ENCODE peak calls at places on chromosome 22, in seven cellular contexts. U is lung; M is CD4-positive, alpha-beta T cell; X is CD8-positive, alpha-beta memory T cell; C is kidney; I is transverse colon; Z is heart left ventricle. D is an unnamed sample.

GRCh38 chr22:17470880-17471500 is 92.3 kb upstream of the SLC25A18 start:
- DNase-seq in X (no peak), I (no peak), U (no peak), M (no peak), C (no peak), Z (no peak), D (no peak)

GRCh38 chr22:22037740-22038139 is 55.2 kb upstream of the TOP3B start:
- DNase-seq in X (no peak), C (no peak), I (no peak), Z (no peak), U (no peak), M (no peak), D (no peak)

GRCh38 chr22:38238519-38239051 is 34.2 kb downstream of the TMEM184B start:
- DNase-seq in Z (no peak), M (no peak), C (no peak), I (no peak), X (no peak), U (peak), D (no peak)

GRCh38 chr22:23836281-23836680 is 2.5 kb downstream of the DERL3 start:
- DNase-seq in I (no peak), Z (no peak), X (no peak), C (peak), M (no peak), U (no peak), D (no peak)

GRCh38 chr22:27686534-27686933 is 115.0 kb downstream of the MN1 start:
- DNase-seq in X (no peak), Z (peak), I (peak), U (no peak), C (peak), M (no peak), D (no peak)

GRCh38 chr22:16695261-16695660 is 102.7 kb upstream of the CCT8L2 start:
- DNase-seq in C (no peak), M (no peak), I (no peak), Z (no peak), X (no peak), U (no peak), D (no peak)

GRCh38 chr22:38878001-38878400 is 6.0 kb upstream of the CBX6 start:
- DNase-seq in I (no peak), X (no peak), C (no peak), Z (no peak), M (no peak), U (no peak), D (no peak)

GRCh38 chr22:30535182-30535581 is 11.4 kb downstream of the SEC14L6 start:
- DNase-seq in I (no peak), Z (no peak), M (no peak), U (no peak), C (no peak), X (no peak), D (no peak)

GRCh38 chr22:44807915-44808690 is 55.7 kb downstream of the ARHGAP8 start:
- DNase-seq in M (no peak), Z (no peak), U (no peak), C (peak), X (no peak), I (no peak), D (no peak)

GRCh38 chr22:38724926-38725571 is 19.3 kb downstream of the GTPBP1 start:
- DNase-seq in Z (no peak), M (no peak), X (peak), U (no peak), C (no peak), I (no peak), D (no peak)

GRCh38 chr22:17237031-17237668 is 17.9 kb upstream of the ADA2 start:
- DNase-seq in X (peak), M (no peak), Z (no peak), C (peak), I (no peak), U (no peak), D (no peak)

GRCh38 chr22:42080287-42080686 is 787 bp downstream of the SMDT1 start:
- DNase-seq in X (no peak), C (no peak), Z (no peak), U (no peak), M (no peak), I (peak), D (peak)

GRCh38 chr22:39456262-39457046 is at the start of gene MGAT3:
- DNase-seq in U (no peak), M (no peak), C (peak), Z (no peak), X (peak), I (no peak), D (no peak)

GRCh38 chr22:42173183-42173926 is 42.7 kb upstream of the CYP2D6 start:
- DNase-seq in X (no peak), I (no peak), C (no peak), M (no peak), Z (no peak), U (no peak), D (no peak)

GRCh38 chr22:21013742-21014201 is 1.2 kb upstream of the P2RX6 start:
- DNase-seq in Z (no peak), I (no peak), X (peak), U (no peak), C (no peak), M (no peak), D (no peak)

GRCh38 chr22:27004434-27004833 is 347.0 kb downstream of the MIAT start:
- DNase-seq in M (no peak), X (no peak), U (no peak), Z (no peak), I (no peak), C (no peak), D (no peak)

GRCh38 chr22:37059876-37060449 is 8.4 kb downstream of the KCTD17 start:
- DNase-seq in M (no peak), C (peak), Z (no peak), I (no peak), U (no peak), X (no peak), D (no peak)

GRCh38 chr22:17774206-17774927 is at the start of gene BID:
- DNase-seq in X (peak), C (peak), U (no peak), Z (peak), I (peak), M (no peak), D (no peak)

GRCh38 chr22:48319321-48320047 is 1508.2 kb downstream of the BRD1 start:
- DNase-seq in X (no peak), M (no peak), U (no peak), Z (no peak), I (no peak), C (peak), D (no peak)

GRCh38 chr22:39504071-39504470 is 2.0 kb downstream of the MIEF1 start:
- DNase-seq in X (no peak), I (no peak), C (peak), Z (no peak), U (no peak), M (no peak), D (no peak)

GRCh38 chr22:43860126-43860525 is 2.2 kb downstream of the SULT4A1 start:
- DNase-seq in Z (no peak), I (no peak), U (no peak), C (peak), X (no peak), M (no peak), D (no peak)

GRCh38 chr22:26568207-26568706 is 21.7 kb downstream of the TPST2 start:
- DNase-seq in C (peak), Z (no peak), I (no peak), M (no peak), U (no peak), X (no peak), D (no peak)

GRCh38 chr22:21082248-21082647 is 36.5 kb downstream of the LRRC74B start:
- DNase-seq in Z (no peak), X (no peak), C (no peak), M (no peak), U (no peak), I (no peak), D (no peak)

GRCh38 chr22:22981670-22982571 is 88.4 kb upstream of the GNAZ start:
- DNase-seq in I (no peak), X (no peak), U (no peak), C (no peak), Z (no peak), M (no peak), D (no peak)

GRCh38 chr22:27612075-27612474 is 189.5 kb downstream of the MN1 start:
- DNase-seq in I (no peak), U (no peak), M (no peak), Z (no peak), C (no peak), X (no peak), D (no peak)

GRCh38 chr22:44108806-44109385 is 71.8 kb upstream of the PARVG start:
- DNase-seq in X (no peak), I (no peak), M (no peak), Z (no peak), U (no peak), C (peak), D (no peak)

GRCh38 chr22:44340271-44341239 is 27.8 kb upstream of the SHISAL1 start:
- DNase-seq in X (no peak), I (no peak), U (no peak), Z (no peak), C (no peak), M (no peak), D (no peak)

GRCh38 chr22:24097961-24098391 is 83.3 kb upstream of the SUSD2 start:
- DNase-seq in I (no peak), C (peak), Z (peak), X (no peak), U (no peak), M (no peak), D (no peak)

GRCh38 chr22:22730655-22731373 is 86.4 kb downstream of the GGTLC2 start:
- DNase-seq in I (no peak), M (no peak), U (peak), X (no peak), Z (no peak), C (no peak), D (peak)

GRCh38 chr22:38467438-38467903 is 425 bp upstream of the KDELR3 start:
- DNase-seq in M (no peak), Z (no peak), X (no peak), C (no peak), I (peak), U (no peak), D (no peak)

GRCh38 chr22:27317156-27317555 is 484.4 kb downstream of the MN1 start:
- DNase-seq in U (no peak), I (peak), X (no peak), Z (no peak), M (no peak), C (no peak), D (no peak)

GRCh38 chr22:23401111-23401909 is 178.8 kb downstream of the IGLL1 start:
- DNase-seq in M (no peak), I (no peak), X (no peak), C (peak), U (no peak), Z (no peak), D (no peak)

GRCh38 chr22:40922484-40923303 is 28.5 kb upstream of the RBX1 start:
- DNase-seq in M (no peak), I (no peak), X (peak), C (no peak), Z (no peak), U (no peak), D (no peak)

GRCh38 chr22:47943729-47944700 is 1181.6 kb downstream of the TBC1D22A start:
- DNase-seq in C (no peak), U (no peak), M (no peak), I (no peak), Z (no peak), X (no peak), D (no peak)

GRCh38 chr22:40040927-40041326 is 46.2 kb downstream of the FAM83F start:
- DNase-seq in M (no peak), I (peak), X (no peak), C (peak), Z (peak), U (no peak), D (no peak)

GRCh38 chr22:37370306-37370979 is 56.8 kb downstream of the ELFN2 start:
- DNase-seq in C (no peak), M (no peak), I (peak), X (no peak), Z (peak), U (peak), D (no peak)

GRCh38 chr22:40224702-40225101 is 47.0 kb downstream of the TNRC6B start:
- DNase-seq in X (no peak), M (peak), Z (no peak), U (no peak), C (no peak), I (no peak), D (no peak)

GRCh38 chr22:43110444-43110926 is at the start of gene BIK:
- DNase-seq in C (peak), U (peak), M (peak), I (peak), X (peak), Z (peak), D (no peak)

GRCh38 chr22:19961201-19961580 is 19.6 kb upstream of the TXNRD2 start:
- DNase-seq in U (no peak), I (no peak), X (no peak), Z (no peak), C (peak), M (no peak), D (no peak)
- H3K27ac ChIP-seq in U (no peak), I (no peak), X (no peak), Z (no peak), C (peak), M (no peak), D (no peak)

GRCh38 chr22:49789289-49790141 is 38.2 kb downstream of the BRD1 start:
- DNase-seq in M (peak), I (peak), U (no peak), X (peak), Z (no peak), C (peak), D (no peak)

GRCh38 chr22:49788492-49788891 is 39.2 kb downstream of the BRD1 start:
- DNase-seq in Z (peak), C (peak), I (peak), X (no peak), U (no peak), M (no peak), D (no peak)

GRCh38 chr22:49786976-49787843 is 40.5 kb downstream of the BRD1 start:
- DNase-seq in I (no peak), Z (no peak), C (peak), M (no peak), U (no peak), X (no peak), D (no peak)

GRCh38 chr22:49785841-49786451 is 41.7 kb downstream of the BRD1 start:
- DNase-seq in M (no peak), C (peak), U (no peak), I (no peak), X (no peak), Z (no peak), D (no peak)

DNA sequence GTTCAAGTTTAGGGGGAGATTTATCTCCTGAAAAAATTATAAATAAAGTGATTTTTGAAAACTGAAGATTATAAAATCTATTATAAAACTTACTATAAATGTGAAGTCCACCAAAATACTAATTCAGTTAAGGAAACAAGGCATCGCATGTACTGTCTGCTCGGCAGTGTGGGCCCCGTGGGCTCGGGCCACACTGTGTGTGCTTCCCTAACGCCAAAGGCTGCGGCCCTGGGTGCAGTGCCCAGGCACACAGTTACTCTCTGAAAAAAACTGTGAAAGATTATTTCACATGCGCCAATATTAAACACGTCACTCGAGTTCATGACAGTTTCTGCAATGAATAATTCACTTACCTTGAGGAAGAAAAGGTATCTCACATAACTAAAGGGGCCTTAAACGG is 39.8 kb downstream of the BRD1 start:
- DNase-seq in U (no peak), M (no peak), C (no peak), X (no peak), Z (no peak), I (no peak), D (no peak)
- H3K27ac ChIP-seq in U (no peak), M (no peak), C (no peak), X (no peak), Z (no peak), I (no peak), D (no peak)

GRCh38 chr22:19850482-19851109 is 4.1 kb downstream of the GNB1L start:
- DNase-seq in X (no peak), U (no peak), C (peak), M (no peak), I (no peak), Z (no peak), D (no peak)

GRCh38 chr22:19847345-19847632 is 7.4 kb downstream of the GNB1L start:
- DNase-seq in X (no peak), Z (no peak), M (no peak), C (no peak), I (no peak), U (no peak), D (no peak)

GRCh38 chr22:19849800-19850481 is 4.7 kb downstream of the GNB1L start:
- DNase-seq in I (no peak), X (no peak), C (peak), U (peak), M (no peak), Z (no peak), D (peak)

GRCh38 chr22:19846620-19847344 is 7.9 kb downstream of the GNB1L start:
- DNase-seq in Z (no peak), M (no peak), X (no peak), I (no peak), U (no peak), C (no peak), D (no peak)

GRCh38 chr22:19848298-19849224 is 6.1 kb downstream of the GNB1L start:
- DNase-seq in M (no peak), Z (no peak), C (peak), X (no peak), I (peak), U (peak), D (no peak)
- H3K27ac ChIP-seq in M (peak), Z (no peak), C (peak), X (no peak), I (peak), U (peak), D (no peak)

DNA sequence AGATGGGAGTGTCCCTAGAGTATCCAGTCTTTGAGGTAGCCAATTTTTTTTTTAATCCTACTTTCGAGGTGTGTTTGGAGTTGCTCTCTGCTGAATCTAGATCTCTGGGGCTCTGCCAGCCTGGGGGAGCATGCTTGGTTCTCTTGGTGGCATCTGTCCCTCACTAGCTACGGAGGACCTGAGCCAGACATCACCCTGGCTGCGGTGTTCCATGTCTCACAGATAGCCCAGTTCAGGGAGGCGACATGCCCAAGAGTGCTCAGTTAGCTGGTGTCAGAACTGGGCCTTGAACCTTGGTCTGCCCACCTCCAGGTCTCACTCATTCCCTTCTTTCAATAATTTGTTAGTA is 502 bp downstream of the HMOX1 start:
- DNase-seq in M (no peak), X (no peak), U (no peak), I (no peak), Z (no peak), C (no peak), D (no peak)
- H3K27ac ChIP-seq in M (no peak), X (no peak), U (peak), I (peak), Z (peak), C (peak), D (peak)

GRCh38 chr22:25566812-25567211 is 2.3 kb downstream of the GRK3 start:
- DNase-seq in M (no peak), C (no peak), Z (no peak), U (no peak), X (no peak), I (no peak), D (no peak)
- H3K27ac ChIP-seq in M (no peak), C (no peak), Z (no peak), U (no peak), X (no peak), I (peak), D (no peak)

GRCh38 chr22:46730568-46731245 is 7.3 kb downstream of the CERK start:
- DNase-seq in X (peak), C (no peak), M (no peak), Z (no peak), U (no peak), I (no peak), D (no peak)

GRCh38 chr22:46732041-46732379 is 6.0 kb downstream of the CERK start:
- DNase-seq in M (no peak), I (no peak), U (no peak), C (peak), X (no peak), Z (no peak), D (no peak)

GRCh38 chr22:46732513-46732912 is 5.5 kb downstream of the CERK start:
- DNase-seq in U (no peak), M (no peak), I (no peak), X (no peak), Z (no peak), C (peak), D (peak)

GRCh38 chr22:46728470-46728869 is 9.6 kb downstream of the CERK start:
- DNase-seq in X (no peak), U (no peak), C (peak), M (no peak), I (no peak), Z (peak), D (no peak)

GRCh38 chr22:46731246-46732040 is 6.6 kb downstream of the CERK start:
- DNase-seq in C (peak), M (no peak), Z (peak), X (no peak), I (peak), U (peak), D (no peak)
- H3K27ac ChIP-seq in C (peak), M (peak), Z (peak), X (no peak), I (peak), U (peak), D (no peak)

GRCh38 chr22:31616315-31616980 is 45.6 kb downstream of the PISD start:
- DNase-seq in C (no peak), I (no peak), U (no peak), Z (no peak), M (no peak), X (no peak), D (no peak)
- H3K27ac ChIP-seq in C (no peak), I (no peak), U (peak), Z (no peak), M (peak), X (no peak), D (no peak)